ENCODE peak calls at places on chromosome 7, in nine cellular contexts. One of them, this sample, is unnamed.

GRCh38 chr7:33392143-33392542 is 262.8 kb downstream of the BBS9 start:
- DNase-seq in breast epithelium: no peak
- DNase-seq in spleen: no peak
- DNase-seq in esophagus muscularis mucosa: no peak
- DNase-seq in K562: no peak
- DNase-seq in HL-60: no peak
- DNase-seq in suprapubic skin: no peak
- DNase-seq in HCT116: no peak
- DNase-seq in GM23338: no peak
- DNase-seq in this sample: no peak

GRCh38 chr7:32892521-32893224 is 1.1 kb upstream of the KBTBD2 start:
- DNase-seq in breast epithelium: peak
- DNase-seq in spleen: peak
- DNase-seq in esophagus muscularis mucosa: no peak
- DNase-seq in K562: peak
- DNase-seq in HL-60: no peak
- DNase-seq in suprapubic skin: no peak
- DNase-seq in HCT116: peak
- DNase-seq in GM23338: peak
- DNase-seq in this sample: peak

GRCh38 chr7:7922684-7923385 is 45.8 kb upstream of the GLCCI1 start:
- DNase-seq in breast epithelium: no peak
- DNase-seq in spleen: no peak
- DNase-seq in esophagus muscularis mucosa: no peak
- DNase-seq in K562: no peak
- DNase-seq in HL-60: no peak
- DNase-seq in suprapubic skin: no peak
- DNase-seq in HCT116: no peak
- DNase-seq in GM23338: no peak
- DNase-seq in this sample: no peak

GRCh38 chr7:6385110-6385792 is 62.5 kb downstream of the DAGLB start:
- DNase-seq in breast epithelium: no peak
- DNase-seq in spleen: no peak
- DNase-seq in esophagus muscularis mucosa: no peak
- DNase-seq in K562: no peak
- DNase-seq in HL-60: no peak
- DNase-seq in suprapubic skin: no peak
- DNase-seq in HCT116: peak
- DNase-seq in GM23338: no peak
- DNase-seq in this sample: no peak

GRCh38 chr7:10476642-10477041 is 497.0 kb upstream of the PHF14 start:
- DNase-seq in breast epithelium: no peak
- DNase-seq in spleen: peak
- DNase-seq in esophagus muscularis mucosa: no peak
- DNase-seq in K562: no peak
- DNase-seq in HL-60: no peak
- DNase-seq in suprapubic skin: no peak
- DNase-seq in HCT116: no peak
- DNase-seq in GM23338: no peak
- DNase-seq in this sample: no peak

GRCh38 chr7:24035653-24036414 is 248.2 kb upstream of the NPY start:
- DNase-seq in breast epithelium: no peak
- DNase-seq in spleen: no peak
- DNase-seq in esophagus muscularis mucosa: peak
- DNase-seq in K562: no peak
- DNase-seq in HL-60: no peak
- DNase-seq in suprapubic skin: no peak
- DNase-seq in HCT116: no peak
- DNase-seq in GM23338: no peak
- DNase-seq in this sample: no peak

GRCh38 chr7:11753441-11753840 is 78.6 kb downstream of the THSD7A start:
- DNase-seq in breast epithelium: no peak
- DNase-seq in spleen: no peak
- DNase-seq in esophagus muscularis mucosa: no peak
- DNase-seq in K562: no peak
- DNase-seq in HL-60: no peak
- DNase-seq in suprapubic skin: no peak
- DNase-seq in HCT116: no peak
- DNase-seq in GM23338: no peak
- DNase-seq in this sample: no peak

GRCh38 chr7:72622532-72622931 is 205.5 kb downstream of the TYW1B start:
- DNase-seq in breast epithelium: no peak
- DNase-seq in spleen: no peak
- DNase-seq in esophagus muscularis mucosa: no peak
- DNase-seq in K562: no peak
- DNase-seq in HL-60: no peak
- DNase-seq in suprapubic skin: no peak
- DNase-seq in HCT116: no peak
- DNase-seq in GM23338: no peak
- DNase-seq in this sample: no peak

GRCh38 chr7:31788445-31788844 is 101.4 kb downstream of the PPP1R17 start:
- DNase-seq in breast epithelium: no peak
- DNase-seq in spleen: no peak
- DNase-seq in esophagus muscularis mucosa: no peak
- DNase-seq in K562: no peak
- DNase-seq in HL-60: no peak
- DNase-seq in suprapubic skin: no peak
- DNase-seq in HCT116: no peak
- DNase-seq in GM23338: no peak
- DNase-seq in this sample: no peak

GRCh38 chr7:68729361-68729760 is 868.9 kb upstream of the AUTS2 start:
- DNase-seq in breast epithelium: no peak
- DNase-seq in spleen: no peak
- DNase-seq in esophagus muscularis mucosa: no peak
- DNase-seq in K562: no peak
- DNase-seq in HL-60: no peak
- DNase-seq in suprapubic skin: no peak
- DNase-seq in HCT116: no peak
- DNase-seq in GM23338: no peak
- DNase-seq in this sample: no peak

GRCh38 chr7:144481863-144482262 is 78.4 kb upstream of the NOBOX start:
- DNase-seq in breast epithelium: no peak
- DNase-seq in spleen: no peak
- DNase-seq in esophagus muscularis mucosa: no peak
- DNase-seq in K562: no peak
- DNase-seq in HL-60: no peak
- DNase-seq in suprapubic skin: no peak
- DNase-seq in HCT116: no peak
- DNase-seq in GM23338: no peak
- DNase-seq in this sample: no peak
- TF ChIP-seq POLR2AphosphoS5 in breast epithelium: no peak
- TF ChIP-seq POLR2AphosphoS5 in spleen: no peak
- TF ChIP-seq POLR2AphosphoS5 in esophagus muscularis mucosa: no peak
- TF ChIP-seq POLR2AphosphoS5 in K562: no peak
- TF ChIP-seq POLR2AphosphoS5 in HL-60: no peak
- TF ChIP-seq POLR2AphosphoS5 in suprapubic skin: no peak
- TF ChIP-seq POLR2AphosphoS5 in HCT116: no peak
- TF ChIP-seq POLR2AphosphoS5 in GM23338: no peak
- TF ChIP-seq POLR2AphosphoS5 in this sample: no peak

GRCh38 chr7:50712527-50713356 is 70.0 kb downstream of the GRB10 start:
- DNase-seq in breast epithelium: no peak
- DNase-seq in spleen: no peak
- DNase-seq in esophagus muscularis mucosa: no peak
- DNase-seq in K562: no peak
- DNase-seq in HL-60: no peak
- DNase-seq in suprapubic skin: no peak
- DNase-seq in HCT116: no peak
- DNase-seq in GM23338: no peak
- DNase-seq in this sample: no peak
- TF ChIP-seq CTCF in breast epithelium: no peak
- TF ChIP-seq CTCF in spleen: no peak
- TF ChIP-seq CTCF in esophagus muscularis mucosa: peak
- TF ChIP-seq CTCF in K562: no peak
- TF ChIP-seq CTCF in HL-60: no peak
- TF ChIP-seq CTCF in suprapubic skin: no peak
- TF ChIP-seq CTCF in HCT116: no peak
- TF ChIP-seq CTCF in GM23338: no peak
- TF ChIP-seq CTCF in this sample: no peak

DNA sequence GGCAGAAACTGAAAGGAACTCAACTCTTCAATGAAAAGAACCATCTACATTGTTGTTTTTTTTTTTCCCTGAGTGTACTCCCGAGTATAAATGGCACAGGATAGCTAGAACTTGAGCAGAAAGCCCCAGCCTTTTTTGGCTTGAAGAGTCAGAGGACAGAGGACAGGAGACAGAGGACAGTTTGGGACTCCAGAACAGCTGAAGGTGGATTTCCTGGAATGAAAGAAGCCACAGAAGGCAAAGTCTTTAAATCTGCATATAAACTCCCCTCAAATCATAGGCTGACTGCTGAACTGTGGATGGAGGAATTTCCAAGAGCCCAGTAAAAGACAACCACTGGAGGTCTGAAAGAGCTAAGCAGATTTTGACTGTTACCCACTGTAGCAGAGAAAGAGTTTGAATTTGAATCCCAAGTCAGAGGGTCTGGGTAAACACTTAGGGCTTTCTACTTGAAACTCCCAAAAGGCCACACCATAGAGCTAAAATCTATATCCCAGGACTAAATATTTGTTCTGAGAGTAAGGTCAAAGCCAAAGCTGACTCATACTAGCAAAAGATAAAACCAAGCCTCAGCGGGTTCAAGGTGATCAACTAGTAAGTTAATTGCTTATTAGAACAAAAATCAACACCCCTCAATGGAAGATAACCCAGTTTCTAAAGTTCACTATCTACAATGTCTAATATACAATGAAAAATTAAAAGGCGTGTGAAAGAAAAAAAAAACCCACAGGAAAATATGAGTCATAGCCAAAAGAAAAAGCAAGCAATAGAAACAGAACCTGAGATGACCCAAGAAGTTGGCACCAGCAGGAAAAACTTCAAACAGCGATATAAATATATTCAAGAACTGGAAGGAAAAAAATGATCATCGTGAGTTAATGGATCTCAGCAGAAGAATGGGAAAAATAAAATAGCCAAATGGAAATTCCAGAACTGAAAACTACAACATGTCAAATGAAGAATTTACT is 1.8 kb upstream of the OPN1SW start:
- DNase-seq in breast epithelium: no peak
- DNase-seq in spleen: no peak
- DNase-seq in esophagus muscularis mucosa: no peak
- DNase-seq in K562: peak
- DNase-seq in HL-60: no peak
- DNase-seq in suprapubic skin: no peak
- DNase-seq in HCT116: no peak
- DNase-seq in GM23338: no peak
- DNase-seq in this sample: no peak
- TF ChIP-seq POLR2AphosphoS5 in breast epithelium: no peak
- TF ChIP-seq POLR2AphosphoS5 in spleen: no peak
- TF ChIP-seq POLR2AphosphoS5 in esophagus muscularis mucosa: no peak
- TF ChIP-seq POLR2AphosphoS5 in K562: no peak
- TF ChIP-seq POLR2AphosphoS5 in HL-60: no peak
- TF ChIP-seq POLR2AphosphoS5 in suprapubic skin: no peak
- TF ChIP-seq POLR2AphosphoS5 in HCT116: no peak
- TF ChIP-seq POLR2AphosphoS5 in GM23338: no peak
- TF ChIP-seq POLR2AphosphoS5 in this sample: no peak

DNA sequence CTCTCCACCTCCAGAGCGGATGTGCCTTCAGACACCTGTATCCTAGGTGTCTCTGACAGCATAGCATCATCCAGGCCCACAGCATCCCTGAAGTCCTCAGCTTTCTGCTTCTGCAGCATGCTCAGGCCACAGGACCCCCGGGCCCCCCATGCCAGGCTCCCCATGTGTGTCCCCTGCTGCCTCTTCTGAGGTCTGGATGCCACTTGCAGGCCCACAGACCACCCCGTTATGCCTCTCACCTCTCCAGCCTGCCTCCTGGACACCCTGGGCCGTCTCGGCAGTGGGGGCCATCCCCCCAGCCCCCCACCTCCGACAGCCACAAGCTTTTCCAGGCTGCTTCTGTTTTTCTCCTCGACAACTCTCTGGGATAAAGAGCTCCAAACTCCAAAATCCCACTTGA is 84.4 kb downstream of the WNT2 start:
- DNase-seq in breast epithelium: no peak
- DNase-seq in spleen: no peak
- DNase-seq in esophagus muscularis mucosa: no peak
- DNase-seq in K562: no peak
- DNase-seq in HL-60: no peak
- DNase-seq in suprapubic skin: no peak
- DNase-seq in HCT116: no peak
- DNase-seq in GM23338: no peak
- DNase-seq in this sample: no peak
- TF ChIP-seq CTCF in breast epithelium: no peak
- TF ChIP-seq CTCF in spleen: no peak
- TF ChIP-seq CTCF in esophagus muscularis mucosa: no peak
- TF ChIP-seq CTCF in K562: no peak
- TF ChIP-seq CTCF in HL-60: no peak
- TF ChIP-seq CTCF in suprapubic skin: no peak
- TF ChIP-seq CTCF in HCT116: no peak
- TF ChIP-seq CTCF in GM23338: no peak
- TF ChIP-seq CTCF in this sample: no peak

DNA sequence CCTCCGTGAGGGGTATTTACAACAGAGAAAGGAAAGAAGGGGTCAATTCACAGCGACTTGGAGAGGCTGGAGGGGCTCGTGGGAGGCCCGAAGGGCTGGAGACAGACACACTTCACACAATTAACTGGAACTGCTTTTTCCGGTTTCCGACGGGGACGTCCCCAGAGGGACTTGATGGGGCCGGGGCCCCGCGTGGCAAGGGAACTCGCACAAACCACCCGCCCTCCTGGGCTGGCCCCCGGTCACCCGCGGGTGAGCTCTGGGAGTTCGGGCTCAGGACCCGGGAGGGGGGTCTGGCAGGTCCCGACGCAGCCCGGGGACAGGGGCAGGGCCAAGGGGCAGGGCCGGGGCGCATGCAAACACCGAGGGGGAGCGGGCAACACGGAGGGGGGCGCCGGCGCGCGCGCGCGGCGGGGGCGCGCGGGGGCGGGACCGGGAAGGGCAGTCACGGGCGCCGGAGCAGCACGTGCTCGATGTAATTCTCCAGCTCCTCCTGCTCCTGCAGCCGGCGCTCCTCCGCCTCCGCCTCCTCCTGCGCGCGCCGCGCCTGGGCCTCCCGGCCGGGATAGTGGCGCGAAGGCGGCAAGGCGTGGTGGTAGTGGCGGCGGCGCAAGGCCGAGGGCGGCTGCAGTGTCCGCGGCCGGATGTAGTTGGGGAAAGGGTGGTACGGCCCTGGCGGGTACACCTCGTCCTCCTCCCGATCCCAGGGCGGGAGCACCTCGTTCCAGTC is 2.7 kb downstream of the VGF start:
- DNase-seq in breast epithelium: no peak
- DNase-seq in spleen: peak
- DNase-seq in esophagus muscularis mucosa: no peak
- DNase-seq in K562: peak
- DNase-seq in HL-60: peak
- DNase-seq in suprapubic skin: no peak
- DNase-seq in HCT116: no peak
- DNase-seq in GM23338: peak
- DNase-seq in this sample: no peak
- TF ChIP-seq POLR2AphosphoS5 in breast epithelium: no peak
- TF ChIP-seq POLR2AphosphoS5 in spleen: peak
- TF ChIP-seq POLR2AphosphoS5 in esophagus muscularis mucosa: no peak
- TF ChIP-seq POLR2AphosphoS5 in K562: no peak
- TF ChIP-seq POLR2AphosphoS5 in HL-60: no peak
- TF ChIP-seq POLR2AphosphoS5 in suprapubic skin: no peak
- TF ChIP-seq POLR2AphosphoS5 in HCT116: peak
- TF ChIP-seq POLR2AphosphoS5 in GM23338: peak
- TF ChIP-seq POLR2AphosphoS5 in this sample: no peak

DNA sequence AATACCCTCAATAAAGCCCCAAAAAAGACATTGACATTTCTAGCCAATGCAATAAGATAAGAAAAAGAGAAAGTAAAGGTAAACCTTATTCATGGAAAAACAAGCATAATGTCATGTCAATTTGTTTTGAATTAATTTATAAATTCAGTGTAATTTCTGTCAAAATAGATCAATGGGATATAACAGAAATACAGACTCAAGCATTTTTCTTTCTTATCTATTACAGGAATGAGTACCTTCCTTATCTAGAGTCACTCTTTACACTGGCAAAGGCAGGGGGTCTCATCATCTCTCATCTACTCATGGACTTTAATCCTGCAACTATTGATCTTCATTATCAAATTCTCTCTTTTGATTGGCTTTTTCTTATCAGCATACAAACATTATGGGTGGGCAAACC is 127.1 kb upstream of the SHH start:
- DNase-seq in breast epithelium: no peak
- DNase-seq in spleen: no peak
- DNase-seq in esophagus muscularis mucosa: no peak
- DNase-seq in K562: no peak
- DNase-seq in HL-60: no peak
- DNase-seq in suprapubic skin: no peak
- DNase-seq in HCT116: no peak
- DNase-seq in GM23338: no peak
- DNase-seq in this sample: no peak
- TF ChIP-seq CTCF in breast epithelium: no peak
- TF ChIP-seq CTCF in spleen: no peak
- TF ChIP-seq CTCF in esophagus muscularis mucosa: no peak
- TF ChIP-seq CTCF in K562: no peak
- TF ChIP-seq CTCF in HL-60: no peak
- TF ChIP-seq CTCF in suprapubic skin: no peak
- TF ChIP-seq CTCF in HCT116: no peak
- TF ChIP-seq CTCF in GM23338: no peak
- TF ChIP-seq CTCF in this sample: no peak